ENCODE peak calls at places on chromosome 19, in six cellular contexts. One of them, this sample, is unnamed.

GRCh38 chr19:48540110-48540509 is 11.9 kb upstream of the SULT2B1 start:
- DNase-seq in HepG2: no peak
- DNase-seq in endothelial cell of umbilical vein: no peak
- DNase-seq in A549: no peak
- DNase-seq in GM12878: no peak
- DNase-seq in K562: no peak
- DNase-seq in this sample: no peak

GRCh38 chr19:46579286-46579944 is 21.7 kb upstream of the CALM3 start:
- DNase-seq in endothelial cell of umbilical vein: no peak
- DNase-seq in A549: peak
- DNase-seq in HepG2: no peak
- DNase-seq in K562: no peak
- DNase-seq in GM12878: no peak
- DNase-seq in this sample: no peak

GRCh38 chr19:17951151-17952040 is 15.5 kb upstream of the KCNN1 start:
- DNase-seq in GM12878: no peak
- DNase-seq in endothelial cell of umbilical vein: no peak
- DNase-seq in K562: no peak
- DNase-seq in A549: no peak
- DNase-seq in HepG2: no peak
- DNase-seq in this sample: peak

GRCh38 chr19:16366433-16367268 is 42.0 kb downstream of the KLF2 start:
- DNase-seq in HepG2: no peak
- DNase-seq in GM12878: peak
- DNase-seq in endothelial cell of umbilical vein: no peak
- DNase-seq in A549: no peak
- DNase-seq in K562: no peak
- DNase-seq in this sample: peak

GRCh38 chr19:5891938-5892771 is 11.4 kb downstream of the NDUFA11 start:
- DNase-seq in endothelial cell of umbilical vein: peak
- DNase-seq in K562: peak
- DNase-seq in HepG2: no peak
- DNase-seq in GM12878: no peak
- DNase-seq in A549: peak
- DNase-seq in this sample: peak

GRCh38 chr19:48639483-48640375 is 2.5 kb upstream of the DBP start:
- DNase-seq in A549: no peak
- DNase-seq in HepG2: no peak
- DNase-seq in GM12878: no peak
- DNase-seq in endothelial cell of umbilical vein: no peak
- DNase-seq in K562: peak
- DNase-seq in this sample: peak

GRCh38 chr19:33684550-33685303 is 63.0 kb downstream of the CHST8 start:
- DNase-seq in K562: no peak
- DNase-seq in A549: no peak
- DNase-seq in endothelial cell of umbilical vein: no peak
- DNase-seq in HepG2: no peak
- DNase-seq in GM12878: no peak
- DNase-seq in this sample: no peak

GRCh38 chr19:7904074-7905020 is 670 bp downstream of the MAP2K7 start:
- DNase-seq in endothelial cell of umbilical vein: peak
- DNase-seq in HepG2: no peak
- DNase-seq in GM12878: no peak
- DNase-seq in K562: peak
- DNase-seq in A549: no peak
- DNase-seq in this sample: no peak

GRCh38 chr19:3506384-3507340 is 551 bp downstream of the FZR1 start:
- DNase-seq in GM12878: no peak
- DNase-seq in K562: peak
- DNase-seq in HepG2: no peak
- DNase-seq in A549: no peak
- DNase-seq in endothelial cell of umbilical vein: peak
- DNase-seq in this sample: peak

GRCh38 chr19:13082192-13083007 is 20.3 kb downstream of the LYL1 start:
- DNase-seq in GM12878: no peak
- DNase-seq in A549: peak
- DNase-seq in endothelial cell of umbilical vein: peak
- DNase-seq in K562: peak
- DNase-seq in HepG2: peak
- DNase-seq in this sample: peak

GRCh38 chr19:50293263-50294004 is 35.7 kb downstream of the KCNC3 start:
- DNase-seq in K562: no peak
- DNase-seq in HepG2: no peak
- DNase-seq in A549: no peak
- DNase-seq in endothelial cell of umbilical vein: no peak
- DNase-seq in GM12878: no peak
- DNase-seq in this sample: peak

GRCh38 chr19:53868091-53868891 is 608 bp downstream of the MYADM start:
- DNase-seq in A549: peak
- DNase-seq in GM12878: no peak
- DNase-seq in HepG2: peak
- DNase-seq in K562: peak
- DNase-seq in endothelial cell of umbilical vein: peak
- DNase-seq in this sample: peak

GRCh38 chr19:53864308-53864836 is 3.3 kb upstream of the MYADM start:
- DNase-seq in K562: no peak
- DNase-seq in endothelial cell of umbilical vein: no peak
- DNase-seq in A549: peak
- DNase-seq in HepG2: peak
- DNase-seq in GM12878: no peak
- DNase-seq in this sample: no peak

GRCh38 chr19:53865918-53866696 is 1.6 kb upstream of the MYADM start:
- DNase-seq in A549: peak
- DNase-seq in endothelial cell of umbilical vein: peak
- DNase-seq in HepG2: peak
- DNase-seq in GM12878: no peak
- DNase-seq in K562: peak
- DNase-seq in this sample: peak

GRCh38 chr19:53867225-53868090 is at the start of gene MYADM:
- DNase-seq in endothelial cell of umbilical vein: peak
- DNase-seq in K562: peak
- DNase-seq in GM12878: peak
- DNase-seq in HepG2: peak
- DNase-seq in A549: peak
- DNase-seq in this sample: peak

GRCh38 chr19:53865523-53865917 is 2.2 kb upstream of the MYADM start:
- DNase-seq in endothelial cell of umbilical vein: no peak
- DNase-seq in K562: no peak
- DNase-seq in A549: peak
- DNase-seq in HepG2: peak
- DNase-seq in GM12878: no peak
- DNase-seq in this sample: peak
- TF ChIP-seq MYC in endothelial cell of umbilical vein: no peak
- TF ChIP-seq MYC in K562: no peak
- TF ChIP-seq MYC in A549: no peak
- TF ChIP-seq MYC in HepG2: no peak
- TF ChIP-seq MYC in GM12878: no peak
- TF ChIP-seq MYC in this sample: no peak

DNA sequence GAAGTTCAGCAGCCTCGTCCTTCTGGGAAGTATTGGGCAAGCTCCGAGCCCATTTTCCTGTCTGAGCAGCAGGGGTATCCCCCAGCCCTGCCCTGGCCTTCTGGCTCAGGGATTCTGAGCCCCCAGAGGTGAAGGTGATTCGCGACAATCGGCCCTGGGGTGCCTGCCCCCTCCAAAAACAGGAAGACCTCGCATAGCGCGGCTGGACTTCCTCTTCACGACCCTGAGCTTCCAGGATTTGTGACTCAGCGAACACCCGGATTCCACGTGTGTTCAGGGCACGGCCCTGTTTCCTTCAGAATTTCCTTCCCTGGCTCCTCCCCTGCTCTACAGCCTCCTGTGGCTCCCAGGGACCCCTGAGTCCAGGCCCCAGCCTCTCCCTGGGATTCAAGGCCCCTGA is at the start of gene SEMA6B:
- DNase-seq in GM12878: no peak
- DNase-seq in K562: no peak
- DNase-seq in endothelial cell of umbilical vein: peak
- DNase-seq in A549: no peak
- DNase-seq in HepG2: no peak
- DNase-seq in this sample: no peak
- TF ChIP-seq MYC in GM12878: no peak
- TF ChIP-seq MYC in K562: no peak
- TF ChIP-seq MYC in endothelial cell of umbilical vein: no peak
- TF ChIP-seq MYC in A549: no peak
- TF ChIP-seq MYC in HepG2: no peak
- TF ChIP-seq MYC in this sample: no peak

DNA sequence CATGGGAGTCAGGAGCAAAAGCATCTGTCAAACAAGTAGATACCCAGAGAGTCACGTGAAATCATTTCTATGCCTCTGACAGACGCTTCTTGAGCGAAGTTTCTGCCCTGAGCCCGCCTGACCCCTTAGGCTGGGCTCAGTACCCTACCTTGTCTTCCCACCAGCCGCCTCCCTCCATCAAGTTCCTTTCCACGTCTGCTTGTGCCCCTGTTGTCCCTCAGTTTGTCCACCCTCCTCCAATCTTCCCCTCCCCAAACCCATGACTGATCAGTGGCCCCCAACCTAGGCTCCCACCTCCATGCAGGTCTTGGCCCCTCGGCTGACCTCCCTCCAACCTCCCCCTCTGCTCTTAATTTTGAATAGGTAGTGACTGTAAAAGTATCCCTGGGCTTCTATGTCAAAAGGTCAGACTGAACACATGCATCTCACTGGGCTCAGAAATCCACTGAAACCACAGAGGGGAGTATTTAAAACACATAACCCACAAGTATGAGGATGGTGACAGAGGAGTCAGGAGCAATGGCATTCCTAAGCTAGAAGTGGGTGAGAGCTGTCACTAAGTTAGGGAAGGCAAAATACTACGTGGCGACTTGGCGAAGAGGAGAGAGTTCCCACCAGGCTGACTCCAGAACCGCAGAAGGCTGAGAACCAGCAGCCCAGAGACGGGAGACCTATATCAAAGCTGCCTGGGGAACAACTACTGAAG is 1.7 kb upstream of the ZNF446 start:
- DNase-seq in HepG2: no peak
- DNase-seq in K562: no peak
- DNase-seq in A549: no peak
- DNase-seq in GM12878: no peak
- DNase-seq in endothelial cell of umbilical vein: no peak
- DNase-seq in this sample: no peak
- TF ChIP-seq MYC in HepG2: no peak
- TF ChIP-seq MYC in K562: no peak
- TF ChIP-seq MYC in A549: no peak
- TF ChIP-seq MYC in GM12878: no peak
- TF ChIP-seq MYC in endothelial cell of umbilical vein: no peak
- TF ChIP-seq MYC in this sample: no peak

GRCh38 chr19:31664096-31664495 is 314.9 kb upstream of the TSHZ3 start:
- DNase-seq in A549: no peak
- DNase-seq in K562: no peak
- DNase-seq in endothelial cell of umbilical vein: no peak
- DNase-seq in GM12878: no peak
- DNase-seq in HepG2: no peak
- DNase-seq in this sample: no peak

GRCh38 chr19:31659897-31660210 is 310.6 kb upstream of the TSHZ3 start:
- DNase-seq in HepG2: no peak
- DNase-seq in K562: no peak
- DNase-seq in endothelial cell of umbilical vein: no peak
- DNase-seq in GM12878: no peak
- DNase-seq in A549: no peak
- DNase-seq in this sample: no peak

GRCh38 chr19:31664997-31665396 is 315.8 kb upstream of the TSHZ3 start:
- DNase-seq in A549: no peak
- DNase-seq in GM12878: no peak
- DNase-seq in HepG2: no peak
- DNase-seq in endothelial cell of umbilical vein: no peak
- DNase-seq in K562: no peak
- DNase-seq in this sample: no peak

GRCh38 chr19:31656507-31656906 is 307.3 kb upstream of the TSHZ3 start:
- DNase-seq in K562: no peak
- DNase-seq in endothelial cell of umbilical vein: no peak
- DNase-seq in HepG2: no peak
- DNase-seq in A549: no peak
- DNase-seq in GM12878: no peak
- DNase-seq in this sample: no peak

DNA sequence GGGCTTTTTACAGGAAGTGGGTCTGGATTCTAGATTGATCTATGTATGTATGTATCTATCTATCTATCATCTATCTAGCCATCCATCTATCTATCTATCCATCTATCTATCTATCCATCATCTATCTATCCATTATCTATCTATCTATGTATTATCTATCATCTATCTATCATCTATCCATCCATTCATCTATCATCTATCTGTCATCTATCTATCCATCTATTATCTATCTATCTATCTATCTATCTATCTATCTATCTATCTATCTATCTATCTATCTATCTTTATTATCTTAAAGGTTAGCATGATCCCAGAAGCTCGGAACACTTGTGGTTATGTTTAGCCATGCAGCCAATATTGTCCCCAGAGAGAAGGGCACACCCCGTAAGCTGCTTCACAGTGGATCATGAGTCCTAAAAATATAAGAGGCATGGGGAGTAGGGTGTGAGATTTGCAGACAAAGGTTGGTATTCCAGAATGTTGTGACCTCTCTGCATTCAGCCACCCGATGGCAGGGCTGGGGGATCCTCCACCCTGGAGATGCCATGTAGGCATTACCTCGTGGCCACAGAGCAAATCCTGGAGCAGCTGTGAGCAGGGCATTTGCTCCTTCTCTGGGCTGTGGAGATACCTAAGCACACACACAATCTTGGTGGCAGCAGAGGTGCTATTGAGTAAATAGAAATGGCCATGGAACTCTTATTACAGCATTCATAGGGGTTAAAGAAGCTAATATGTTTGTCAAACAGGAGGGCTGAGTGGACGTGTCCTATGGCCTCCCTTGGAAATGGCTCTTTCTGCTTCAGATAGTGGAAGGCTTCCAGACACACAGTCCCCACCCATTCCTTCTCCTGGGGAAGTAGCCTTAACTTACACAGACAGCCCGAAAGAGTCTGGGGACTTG is 310.0 kb upstream of the TSHZ3 start:
- DNase-seq in K562: no peak
- DNase-seq in GM12878: no peak
- DNase-seq in HepG2: no peak
- DNase-seq in A549: no peak
- DNase-seq in endothelial cell of umbilical vein: no peak
- DNase-seq in this sample: no peak
- TF ChIP-seq MYC in K562: no peak
- TF ChIP-seq MYC in GM12878: no peak
- TF ChIP-seq MYC in HepG2: no peak
- TF ChIP-seq MYC in A549: no peak
- TF ChIP-seq MYC in endothelial cell of umbilical vein: no peak
- TF ChIP-seq MYC in this sample: no peak

GRCh38 chr19:44874317-44874716 is 16.7 kb upstream of the TOMM40 start:
- DNase-seq in A549: no peak
- DNase-seq in endothelial cell of umbilical vein: no peak
- DNase-seq in HepG2: no peak
- DNase-seq in GM12878: no peak
- DNase-seq in K562: no peak
- DNase-seq in this sample: no peak
- TF ChIP-seq MYC in A549: no peak
- TF ChIP-seq MYC in endothelial cell of umbilical vein: no peak
- TF ChIP-seq MYC in HepG2: no peak
- TF ChIP-seq MYC in GM12878: no peak
- TF ChIP-seq MYC in K562: no peak
- TF ChIP-seq MYC in this sample: no peak

GRCh38 chr19:958967-959685 is 25.0 kb upstream of the WDR18 start:
- DNase-seq in HepG2: peak
- DNase-seq in GM12878: no peak
- DNase-seq in A549: peak
- DNase-seq in K562: peak
- DNase-seq in endothelial cell of umbilical vein: no peak
- DNase-seq in this sample: peak
- TF ChIP-seq MYC in HepG2: no peak
- TF ChIP-seq MYC in GM12878: no peak
- TF ChIP-seq MYC in A549: no peak
- TF ChIP-seq MYC in K562: no peak
- TF ChIP-seq MYC in endothelial cell of umbilical vein: no peak
- TF ChIP-seq MYC in this sample: no peak